ENCODE peak calls at places on chromosome X, in six cellular contexts. One of them, this sample, is unnamed.

GRCh38 chrX:133924548-133924947 is 60.8 kb downstream of the GPC3 start:
- DNase-seq in GM12878: no peak
- DNase-seq in K562: no peak
- DNase-seq in SK-N-SH: no peak
- DNase-seq in H1: no peak
- DNase-seq in HepG2: no peak
- DNase-seq in this sample: no peak

GRCh38 chrX:119062750-119063374 is 9.9 kb upstream of the CT47C1 start:
- DNase-seq in SK-N-SH: no peak
- DNase-seq in HepG2: no peak
- DNase-seq in GM12878: no peak
- DNase-seq in K562: no peak
- DNase-seq in H1: no peak
- DNase-seq in this sample: no peak

GRCh38 chrX:122087353-122087752 is 1039.9 kb downstream of the GLUD2 start:
- DNase-seq in GM12878: no peak
- DNase-seq in SK-N-SH: no peak
- DNase-seq in K562: no peak
- DNase-seq in HepG2: no peak
- DNase-seq in H1: no peak
- DNase-seq in this sample: no peak

GRCh38 chrX:65971151-65971550 is 68.7 kb downstream of the VSIG4 start:
- DNase-seq in SK-N-SH: no peak
- DNase-seq in GM12878: no peak
- DNase-seq in H1: no peak
- DNase-seq in HepG2: no peak
- DNase-seq in K562: no peak
- DNase-seq in this sample: no peak

GRCh38 chrX:12360991-12361598 is 222.8 kb downstream of the FRMPD4 start:
- DNase-seq in H1: no peak
- DNase-seq in GM12878: no peak
- DNase-seq in SK-N-SH: no peak
- DNase-seq in HepG2: no peak
- DNase-seq in K562: no peak
- DNase-seq in this sample: no peak

GRCh38 chrX:110146521-110146920 is 143.6 kb downstream of the TMEM164 start:
- DNase-seq in K562: peak; percentile 63
- DNase-seq in SK-N-SH: peak; percentile 55
- DNase-seq in HepG2: peak; percentile 45
- DNase-seq in H1: no peak
- DNase-seq in GM12878: no peak
- DNase-seq in this sample: peak; percentile 8

GRCh38 chrX:47704736-47705135 is 45.8 kb upstream of the UXT start:
- DNase-seq in H1: no peak
- DNase-seq in HepG2: no peak
- DNase-seq in GM12878: no peak
- DNase-seq in K562: no peak
- DNase-seq in SK-N-SH: no peak
- DNase-seq in this sample: no peak

GRCh38 chrX:31508338-31508737 is 436.5 kb upstream of the FTHL17 start:
- DNase-seq in H1: no peak
- DNase-seq in SK-N-SH: peak; percentile 26
- DNase-seq in HepG2: peak; percentile 8
- DNase-seq in GM12878: no peak
- DNase-seq in K562: no peak
- DNase-seq in this sample: no peak

GRCh38 chrX:30302957-30303356 is 6.2 kb downstream of the NR0B1 start:
- DNase-seq in GM12878: no peak
- DNase-seq in HepG2: no peak
- DNase-seq in SK-N-SH: no peak
- DNase-seq in K562: no peak
- DNase-seq in H1: no peak
- DNase-seq in this sample: no peak

GRCh38 chrX:108091266-108091877 is at the start of the genes ATG4A and PSMD10:
- DNase-seq in GM12878: peak; percentile 71
- DNase-seq in HepG2: peak; percentile 92
- DNase-seq in H1: peak; percentile 81
- DNase-seq in SK-N-SH: peak; percentile 73
- DNase-seq in K562: peak; percentile 76
- DNase-seq in this sample: peak; percentile 87

GRCh38 chrX:12898073-12898472 is 8.3 kb upstream of the TLR8 start:
- DNase-seq in H1: no peak
- DNase-seq in GM12878: no peak
- DNase-seq in K562: no peak
- DNase-seq in SK-N-SH: no peak
- DNase-seq in HepG2: no peak
- DNase-seq in this sample: no peak

GRCh38 chrX:13285229-13285628 is 34.6 kb downstream of the ATXN3L start:
- DNase-seq in HepG2: no peak
- DNase-seq in SK-N-SH: no peak
- DNase-seq in GM12878: no peak
- DNase-seq in K562: no peak
- DNase-seq in H1: no peak
- DNase-seq in this sample: no peak

GRCh38 chrX:17046478-17047097 is 100.1 kb downstream of the REPS2 start:
- DNase-seq in SK-N-SH: peak; percentile 51
- DNase-seq in K562: peak; percentile 24
- DNase-seq in GM12878: peak; percentile 21
- DNase-seq in HepG2: peak; percentile 41
- DNase-seq in H1: peak; percentile 19
- DNase-seq in this sample: peak; percentile 44

GRCh38 chrX:9378980-9379696 is 85.7 kb upstream of the TBL1X start:
- DNase-seq in H1: no peak
- DNase-seq in SK-N-SH: no peak
- DNase-seq in GM12878: no peak
- DNase-seq in HepG2: no peak
- DNase-seq in K562: no peak
- DNase-seq in this sample: no peak

GRCh38 chrX:141176586-141177451 is at the start of gene LDOC1:
- DNase-seq in SK-N-SH: peak; percentile 92
- DNase-seq in HepG2: no peak
- DNase-seq in H1: peak; percentile 70
- DNase-seq in GM12878: no peak
- DNase-seq in K562: peak; percentile 60
- DNase-seq in this sample: no peak

GRCh38 chrX:148542481-148543255 is 42.3 kb downstream of the AFF2 start:
- DNase-seq in GM12878: no peak
- DNase-seq in H1: no peak
- DNase-seq in SK-N-SH: no peak
- DNase-seq in HepG2: no peak
- DNase-seq in K562: no peak
- DNase-seq in this sample: no peak

GRCh38 chrX:106177106-106177981 is 9.2 kb downstream of the PWWP3B start:
- DNase-seq in SK-N-SH: no peak
- DNase-seq in GM12878: no peak
- DNase-seq in K562: no peak
- DNase-seq in H1: peak; percentile 33
- DNase-seq in HepG2: no peak
- DNase-seq in this sample: no peak

GRCh38 chrX:140664939-140665338 is 44.6 kb upstream of the LINC00632 start:
- DNase-seq in K562: peak; percentile 5
- DNase-seq in GM12878: no peak
- DNase-seq in H1: no peak
- DNase-seq in HepG2: peak; percentile 15
- DNase-seq in SK-N-SH: peak; percentile 7
- DNase-seq in this sample: no peak

GRCh38 chrX:26653050-26653449 is 437.1 kb downstream of the MAGEB5 start:
- DNase-seq in HepG2: no peak
- DNase-seq in GM12878: no peak
- DNase-seq in SK-N-SH: no peak
- DNase-seq in H1: no peak
- DNase-seq in K562: no peak
- DNase-seq in this sample: no peak

GRCh38 chrX:38142598-38142997 is 78.1 kb downstream of the SRPX start:
- DNase-seq in GM12878: no peak
- DNase-seq in H1: no peak
- DNase-seq in K562: no peak
- DNase-seq in HepG2: no peak
- DNase-seq in SK-N-SH: no peak
- DNase-seq in this sample: no peak

GRCh38 chrX:57137481-57137880 is 284 bp upstream of the SPIN2A start:
- DNase-seq in HepG2: no peak
- DNase-seq in GM12878: no peak
- DNase-seq in H1: no peak
- DNase-seq in K562: no peak
- DNase-seq in SK-N-SH: no peak
- DNase-seq in this sample: no peak

GRCh38 chrX:101595739-101596419 is 21.9 kb downstream of the ARMCX6 start:
- DNase-seq in GM12878: peak; percentile 62
- DNase-seq in H1: no peak
- DNase-seq in HepG2: peak; percentile 17
- DNase-seq in SK-N-SH: peak; percentile 52
- DNase-seq in K562: peak; percentile 18
- DNase-seq in this sample: peak; percentile 58

GRCh38 chrX:107483976-107484726 is 34.7 kb downstream of the FRMPD3 start:
- DNase-seq in K562: peak; percentile 32
- DNase-seq in SK-N-SH: peak; percentile 39
- DNase-seq in H1: no peak
- DNase-seq in HepG2: no peak
- DNase-seq in GM12878: no peak
- DNase-seq in this sample: no peak

GRCh38 chrX:22025751-22026150 is 6.4 kb upstream of the PHEX start:
- DNase-seq in H1: no peak
- DNase-seq in SK-N-SH: no peak
- DNase-seq in K562: no peak
- DNase-seq in HepG2: peak; percentile 46
- DNase-seq in GM12878: no peak
- DNase-seq in this sample: no peak

GRCh38 chrX:137792214-137792613 is 226.3 kb downstream of the ZIC3 start:
- DNase-seq in HepG2: no peak
- DNase-seq in K562: no peak
- DNase-seq in H1: no peak
- DNase-seq in SK-N-SH: no peak
- DNase-seq in GM12878: no peak
- DNase-seq in this sample: no peak

GRCh38 chrX:14095702-14096101 is 66.0 kb upstream of the GEMIN8 start:
- DNase-seq in SK-N-SH: peak; percentile 52
- DNase-seq in HepG2: peak; percentile 47
- DNase-seq in H1: peak; percentile 7
- DNase-seq in K562: peak; percentile 28
- DNase-seq in GM12878: peak; percentile 4
- DNase-seq in this sample: peak; percentile 57

GRCh38 chrX:118554511-118554910 is 58.9 kb downstream of the DOCK11 start:
- DNase-seq in H1: no peak
- DNase-seq in SK-N-SH: no peak
- DNase-seq in HepG2: no peak
- DNase-seq in K562: no peak
- DNase-seq in GM12878: no peak
- DNase-seq in this sample: no peak

GRCh38 chrX:115625577-115626301 is 64.8 kb downstream of the PLS3 start:
- DNase-seq in K562: no peak
- DNase-seq in H1: no peak
- DNase-seq in GM12878: no peak
- DNase-seq in SK-N-SH: no peak
- DNase-seq in HepG2: no peak
- DNase-seq in this sample: no peak

GRCh38 chrX:38117485-38117884 is 103.2 kb downstream of the SRPX start:
- DNase-seq in H1: no peak
- DNase-seq in GM12878: no peak
- DNase-seq in SK-N-SH: no peak
- DNase-seq in HepG2: no peak
- DNase-seq in K562: no peak
- DNase-seq in this sample: no peak

GRCh38 chrX:9948406-9948805 is 18.8 kb upstream of the CLDN34 start:
- DNase-seq in HepG2: no peak
- DNase-seq in SK-N-SH: no peak
- DNase-seq in H1: no peak
- DNase-seq in GM12878: no peak
- DNase-seq in K562: no peak
- DNase-seq in this sample: no peak

DNA sequence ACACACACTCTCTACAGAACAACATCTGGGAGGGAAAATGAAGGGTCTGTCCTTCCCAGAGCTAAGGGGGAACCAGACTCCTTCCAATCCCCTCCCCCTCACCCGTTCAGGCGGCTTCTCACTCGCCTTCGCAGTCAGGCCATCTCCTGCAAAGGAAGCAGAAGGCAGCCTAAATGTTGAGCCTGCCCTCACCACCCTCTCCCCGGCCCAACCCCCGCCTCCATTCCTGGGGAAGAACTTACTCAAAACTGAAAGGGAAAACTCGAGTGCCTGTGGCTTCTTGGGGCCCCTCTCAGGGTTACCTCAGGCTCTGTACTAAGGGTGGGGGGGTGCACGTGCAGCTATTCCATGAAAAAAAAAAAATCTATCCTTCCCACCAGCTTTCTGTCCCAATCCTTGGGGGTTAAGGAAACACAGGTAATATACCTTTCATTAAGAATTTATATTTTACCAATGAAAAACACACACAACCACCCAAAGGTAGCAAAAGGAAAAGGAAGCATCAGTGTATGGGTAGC is 2.4 kb downstream of the ZMYM3 start:
- DNase-seq in K562: no peak
- DNase-seq in H1: no peak
- DNase-seq in GM12878: no peak
- DNase-seq in HepG2: no peak
- DNase-seq in SK-N-SH: no peak
- DNase-seq in this sample: no peak
- TF ChIP-seq SIN3A in K562: no peak
- TF ChIP-seq SIN3A in H1: no peak
- TF ChIP-seq SIN3A in GM12878: no peak
- TF ChIP-seq SIN3A in HepG2: no peak
- TF ChIP-seq SIN3A in SK-N-SH: no peak
- TF ChIP-seq SIN3A in this sample: no peak

GRCh38 chrX:153726286-153727107 is 1.8 kb downstream of the ABCD1 start:
- DNase-seq in HepG2: peak; percentile 75
- DNase-seq in SK-N-SH: peak; percentile 80
- DNase-seq in K562: peak; percentile 66
- DNase-seq in H1: peak; percentile 38
- DNase-seq in GM12878: peak; percentile 48
- DNase-seq in this sample: no peak
- H3K9ac ChIP-seq in HepG2: peak overlapping the region; percentile 85
- H3K9ac ChIP-seq in SK-N-SH: peak overlapping the region; percentile 18
- H3K9ac ChIP-seq in K562: peak overlapping the region; percentile 63
- H3K9ac ChIP-seq in H1: no peak overlapping the region
- H3K9ac ChIP-seq in GM12878: no peak overlapping the region
- H3K9ac ChIP-seq in this sample: peak overlapping the region; percentile 51

DNA sequence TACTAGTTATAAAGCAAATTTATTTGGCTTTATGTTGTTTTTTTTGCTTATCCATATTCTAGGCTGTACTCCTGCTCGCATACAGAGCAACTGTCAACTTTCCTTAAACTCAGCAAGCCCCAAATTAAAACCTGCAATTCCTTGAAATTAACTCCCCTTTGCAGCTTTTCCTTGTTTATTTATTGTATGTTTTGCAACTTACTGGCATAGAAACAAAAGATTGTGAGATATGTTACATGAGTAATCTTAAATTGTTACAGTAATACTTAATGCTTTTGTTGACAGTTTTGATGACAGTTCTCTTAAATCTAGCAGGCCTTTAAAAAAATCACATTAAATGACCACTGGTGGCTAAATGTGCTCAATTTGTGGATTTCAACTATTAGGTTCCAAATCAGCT is 4.5 kb downstream of the DDX3X start:
- DNase-seq in HepG2: no peak
- DNase-seq in GM12878: no peak
- DNase-seq in K562: no peak
- DNase-seq in H1: no peak
- DNase-seq in SK-N-SH: no peak
- DNase-seq in this sample: no peak
- H3K4me3 ChIP-seq in HepG2: no peak overlapping the region
- H3K4me3 ChIP-seq in GM12878: peak overlapping the region; percentile 91
- H3K4me3 ChIP-seq in K562: no peak overlapping the region
- H3K4me3 ChIP-seq in H1: peak overlapping the region; percentile 99
- H3K4me3 ChIP-seq in SK-N-SH: no peak overlapping the region
- H3K4me3 ChIP-seq in this sample: no peak overlapping the region

GRCh38 chrX:151552721-151553120 is 10.8 kb upstream of the PASD1 start:
- DNase-seq in K562: no peak
- DNase-seq in HepG2: no peak
- DNase-seq in SK-N-SH: no peak
- DNase-seq in GM12878: no peak
- DNase-seq in H1: no peak
- DNase-seq in this sample: no peak
- TF ChIP-seq SIN3A in K562: no peak
- TF ChIP-seq SIN3A in HepG2: no peak
- TF ChIP-seq SIN3A in SK-N-SH: no peak
- TF ChIP-seq SIN3A in GM12878: no peak
- TF ChIP-seq SIN3A in H1: no peak
- TF ChIP-seq SIN3A in this sample: no peak